ENCODE peak calls at places on chromosome 21, in ten cellular contexts. H is AG10803, C is colonic mucosa, Y is MCF 10A, N is upper lobe of right lung, X is thoracic aorta, Z is body of pancreas, U is type B pancreatic cell, G is BE2C, D is epithelial cell of esophagus. E is an unnamed sample.

GRCh38 chr21:43921602-43921978 is 56.6 kb downstream of the AGPAT3 start:
- DNase-seq in X (no peak), Z (no peak), H (no peak), C (no peak), G (no peak), N (no peak), D (no peak), Y (no peak), U (no peak), E (no peak)

GRCh38 chr21:42515708-42516502 is 2.3 kb downstream of the SLC37A1 start:
- DNase-seq in H (no peak), N (peak; percentile 80), G (no peak), X (no peak), D (peak; percentile 78), Z (peak; percentile 50), Y (peak; percentile 6), C (peak; percentile 78), U (no peak), E (no peak)

GRCh38 chr21:35838350-35838749 is 222.0 kb downstream of the SETD4 start:
- DNase-seq in Y (no peak), U (no peak), Z (no peak), N (no peak), D (no peak), X (no peak), G (no peak), H (no peak), C (no peak), E (no peak)

GRCh38 chr21:37193006-37193405 is 74.1 kb downstream of the VPS26C start:
- DNase-seq in Z (no peak), G (no peak), H (no peak), C (no peak), X (no peak), D (no peak), N (no peak), Y (no peak), U (no peak), E (no peak)

GRCh38 chr21:37445228-37445627 is 78.7 kb downstream of the DYRK1A start:
- DNase-seq in N (no peak), Z (no peak), C (no peak), Y (peak; percentile 44), X (no peak), D (no peak), G (no peak), H (peak; percentile 79), U (no peak), E (no peak)

GRCh38 chr21:37077403-37077802 is 4.3 kb downstream of the TTC3 start:
- DNase-seq in Y (no peak), U (no peak), G (no peak), N (no peak), Z (no peak), H (no peak), X (no peak), C (no peak), D (no peak), E (no peak)

GRCh38 chr21:34204481-34205439 is 131.4 kb downstream of the MRPS6 start:
- DNase-seq in X (no peak), D (no peak), Y (no peak), C (no peak), G (peak; percentile 57), Z (no peak), H (no peak), U (no peak), N (no peak), E (peak; percentile 82)

GRCh38 chr21:46639489-46640386 is 4.3 kb downstream of the PRMT2 start:
- DNase-seq in G (no peak), H (peak; percentile 41), Y (peak; percentile 40), D (peak; percentile 40), X (no peak), U (no peak), N (no peak), Z (no peak), C (no peak), E (no peak)

GRCh38 chr21:34336756-34337391 is 26.9 kb upstream of the KCNE2 start:
- DNase-seq in D (peak; percentile 45), G (no peak), Z (no peak), Y (no peak), N (no peak), U (no peak), X (no peak), H (peak; percentile 74), C (no peak), E (no peak)

GRCh38 chr21:17257784-17258183 is 255.1 kb upstream of the CXADR start:
- DNase-seq in U (no peak), C (no peak), Z (no peak), Y (peak; percentile 30), D (peak; percentile 50), N (no peak), G (no peak), X (no peak), H (no peak), E (no peak)

GRCh38 chr21:15498455-15498854 is 231.3 kb upstream of the USP25 start:
- DNase-seq in C (no peak), U (no peak), H (no peak), N (no peak), X (no peak), Z (no peak), G (no peak), D (peak; percentile 89), Y (no peak), E (no peak)

GRCh38 chr21:36727886-36728285 is 29.0 kb downstream of the SIM2 start:
- DNase-seq in Z (no peak), H (no peak), D (no peak), G (no peak), C (no peak), X (no peak), N (peak; percentile 37), Y (no peak), U (peak; percentile 42), E (no peak)

GRCh38 chr21:43012596-43012995 is 38.2 kb downstream of the PKNOX1 start:
- DNase-seq in G (no peak), U (no peak), H (no peak), D (peak; percentile 82), N (peak; percentile 29), C (no peak), Y (peak; percentile 69), Z (no peak), X (no peak), E (no peak)

GRCh38 chr21:45102391-45102932 is 28.1 kb downstream of the ADARB1 start:
- DNase-seq in C (peak; percentile 61), G (no peak), N (no peak), Z (no peak), Y (peak; percentile 78), D (peak; percentile 70), X (no peak), U (no peak), H (peak; percentile 83), E (no peak)
- TF ChIP-seq CTCF in C (peak; percentile 19), G (no peak), N (peak; percentile 43), Z (peak; percentile 11), Y (peak; percentile 15), D (peak; percentile 58), X (peak; percentile 52), U (peak; percentile 49), H (peak; percentile 56), E (peak; percentile 25)

GRCh38 chr21:32648165-32648564 is 36.0 kb upstream of the CFAP298 start:
- DNase-seq in U (no peak), Y (no peak), G (no peak), C (no peak), Z (no peak), D (no peak), X (no peak), H (no peak), N (no peak), E (no peak)

GRCh38 chr21:32658524-32658923 is 46.3 kb upstream of the CFAP298 start:
- DNase-seq in X (no peak), C (no peak), Y (no peak), G (no peak), D (no peak), U (no peak), H (no peak), Z (no peak), N (no peak), E (no peak)

GRCh38 chr21:32653326-32653901 is 41.2 kb upstream of the CFAP298 start:
- DNase-seq in U (no peak), N (no peak), C (no peak), H (peak; percentile 5), Z (no peak), Y (peak; percentile 27), D (peak; percentile 51), X (no peak), G (peak; percentile 30), E (no peak)
- TF ChIP-seq CTCF in U (peak; percentile 79), N (peak; percentile 61), C (peak; percentile 51), H (peak; percentile 54), Z (peak; percentile 67), Y (peak; percentile 58), D (peak; percentile 79), X (no peak), G (peak; percentile 86), E (no peak)

DNA sequence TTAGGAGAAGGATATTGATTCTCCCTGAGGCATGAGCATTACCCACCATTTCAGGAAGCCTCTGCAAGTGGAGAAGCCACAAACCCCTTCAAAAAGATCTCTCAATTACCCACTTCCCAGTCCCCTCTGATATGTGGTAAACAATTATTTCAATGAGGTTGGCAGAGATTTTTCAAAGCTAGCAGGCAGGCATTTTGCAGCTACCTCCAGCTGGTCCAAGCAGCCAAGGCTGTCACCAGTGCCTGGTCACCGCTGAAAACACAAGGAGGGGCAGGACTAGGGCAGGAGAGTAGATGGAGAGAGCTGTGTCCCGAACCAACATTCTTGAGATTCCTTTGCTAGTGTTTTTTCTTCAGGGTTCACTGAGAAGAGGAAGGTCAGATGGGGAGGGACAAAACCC is 22.5 kb downstream of the APP start:
- DNase-seq in G (no peak), U (no peak), Z (no peak), D (no peak), Y (no peak), X (no peak), N (no peak), H (peak; percentile 44), C (no peak), E (no peak)
- TF ChIP-seq CTCF in G (no peak), U (no peak), Z (no peak), D (no peak), Y (no peak), X (no peak), N (no peak), H (no peak), C (no peak), E (no peak)

GRCh38 chr21:33128538-33128937 is 58.6 kb downstream of the OLIG1 start:
- DNase-seq in Z (no peak), H (no peak), C (no peak), Y (no peak), G (no peak), X (no peak), U (no peak), N (no peak), D (no peak), E (no peak)

GRCh38 chr21:33133912-33134311 is 64.0 kb downstream of the OLIG1 start:
- DNase-seq in H (no peak), X (no peak), G (no peak), C (no peak), Y (no peak), D (no peak), Z (no peak), U (no peak), N (no peak), E (no peak)

GRCh38 chr21:33135925-33136324 is 66.0 kb downstream of the OLIG1 start:
- DNase-seq in G (no peak), Y (no peak), C (no peak), N (no peak), U (no peak), H (no peak), D (no peak), Z (no peak), X (no peak), E (no peak)

GRCh38 chr21:33127154-33127893 is 57.4 kb downstream of the OLIG1 start:
- DNase-seq in Y (peak; percentile 80), X (no peak), C (peak; percentile 61), D (peak; percentile 58), U (peak; percentile 77), G (peak; percentile 74), Z (peak; percentile 50), H (peak; percentile 48), N (peak; percentile 77), E (peak; percentile 89)

GRCh38 chr21:33132054-33132453 is 62.1 kb downstream of the OLIG1 start:
- DNase-seq in D (peak; percentile 10), U (no peak), N (no peak), C (no peak), H (no peak), G (no peak), Y (peak; percentile 14), X (no peak), Z (no peak), E (no peak)
- TF ChIP-seq CTCF in D (peak; percentile 20), U (peak; percentile 38), N (peak; percentile 15), C (no peak), H (no peak), G (peak; percentile 22), Y (peak; percentile 35), X (no peak), Z (no peak), E (peak; percentile 29)

E was measured in glutamatergic neuron.